ENCODE peak calls at places on chromosomes 12 and 14, in nine cellular contexts. P, A, V, B, N, D, W, S and E are unnamed samples.

GRCh38 chr14:33950320-33951182 is at the start of gene EGLN3:
- DNase-seq in P (peak), A (peak), V (peak), B (no peak), N (peak), D (peak), W (peak), S (peak), E (peak)

GRCh38 chr14:57816568-57817284 is 49.2 kb downstream of the SLC35F4 start:
- DNase-seq in P (no peak), A (peak), V (no peak), B (no peak), N (no peak), D (peak), W (peak), S (no peak), E (no peak)

GRCh38 chr14:90592655-90593054 is 195.8 kb downstream of the CALM1 start:
- DNase-seq in P (no peak), A (no peak), V (no peak), B (no peak), N (no peak), D (no peak), W (no peak), S (no peak), E (no peak)

GRCh38 chr14:23729720-23730387 is 93.7 kb downstream of the DHRS2 start:
- DNase-seq in P (peak), A (no peak), V (peak), B (no peak), N (no peak), D (peak), W (no peak), S (no peak), E (no peak)

GRCh38 chr14:81164167-81164774 is 56.5 kb downstream of the GTF2A1 start:
- DNase-seq in P (peak), A (peak), V (peak), B (peak), N (peak), D (peak), W (peak), S (peak), E (peak)

GRCh38 chr12:61301817-61302216 is 958.4 kb upstream of the USP15 start:
- DNase-seq in P (no peak), A (no peak), V (no peak), B (no peak), N (no peak), D (no peak), W (no peak), S (no peak), E (no peak)

GRCh38 chr12:15601210-15601800 is 187.9 kb downstream of the EPS8 start:
- DNase-seq in P (no peak), A (no peak), V (no peak), B (no peak), N (no peak), D (peak), W (peak), S (peak), E (no peak)

GRCh38 chr12:81699572-81699971 is 59.6 kb downstream of the PPFIA2 start:
- DNase-seq in P (no peak), A (no peak), V (no peak), B (no peak), N (no peak), D (no peak), W (no peak), S (no peak), E (no peak)

GRCh38 chr12:4506870-4507269 is 31.8 kb upstream of the RAD51AP1 start:
- DNase-seq in P (no peak), A (no peak), V (no peak), B (peak), N (peak), D (peak), W (peak), S (no peak), E (no peak)

GRCh38 chr12:96198970-96199369 is 4.8 kb downstream of the ELK3 start:
- DNase-seq in P (no peak), A (peak), V (no peak), B (no peak), N (no peak), D (peak), W (peak), S (no peak), E (no peak)

GRCh38 chr14:69986336-69986735 is 107.1 kb downstream of the SMOC1 start:
- DNase-seq in P (no peak), A (no peak), V (no peak), B (no peak), N (no peak), D (no peak), W (no peak), S (no peak), E (no peak)
- H3K4me2 ChIP-seq in P (no peak), A (no peak), V (no peak), B (no peak), N (no peak), D (no peak), W (no peak), S (no peak), E (peak)

GRCh38 chr12:16636435-16637055 is 30.6 kb upstream of the LMO3 start:
- DNase-seq in P (no peak), A (no peak), V (no peak), B (peak), N (peak), D (no peak), W (no peak), S (no peak), E (no peak)
- TF ChIP-seq EZH2phosphoT487 in P (no peak), A (no peak), V (no peak), B (no peak), N (no peak), D (no peak), W (no peak), S (no peak), E (no peak)

DNA sequence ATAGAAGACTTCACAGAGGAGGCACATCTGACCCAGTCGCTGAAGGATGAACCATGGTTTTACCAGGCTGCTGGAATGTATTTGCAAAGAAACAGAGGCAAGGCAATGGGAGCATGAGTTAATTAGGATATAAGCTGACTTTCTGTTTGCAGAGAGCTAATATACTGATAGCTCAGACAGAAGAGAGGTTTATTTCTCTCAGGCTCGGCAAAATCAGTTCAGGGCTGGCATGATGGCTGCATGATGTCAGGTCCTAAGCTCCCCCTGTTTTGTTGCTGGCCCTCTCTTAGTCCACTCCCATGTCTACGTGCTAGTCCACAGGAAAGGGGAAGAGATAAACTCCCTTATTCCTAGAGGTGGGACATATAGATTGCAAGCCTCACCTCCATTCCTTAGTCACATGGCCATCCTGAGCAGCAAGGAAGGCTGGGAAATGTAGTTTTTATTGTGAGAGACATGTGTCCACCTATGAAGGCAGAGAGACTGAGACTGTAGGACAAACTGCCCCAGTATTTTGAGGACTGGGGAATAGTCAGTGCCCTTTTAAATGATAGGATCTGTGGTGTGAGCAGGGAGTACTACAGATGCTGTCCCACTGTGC is 224.5 kb downstream of the VRK1 start:
- DNase-seq in P (peak), A (peak), V (no peak), B (no peak), N (no peak), D (no peak), W (peak), S (peak), E (no peak)
- H3K4me2 ChIP-seq in P (no peak), A (no peak), V (no peak), B (no peak), N (no peak), D (no peak), W (no peak), S (peak), E (no peak)

GRCh38 chr12:2453807-2454177 is 341.0 kb upstream of the FKBP4 start:
- DNase-seq in P (no peak), A (no peak), V (no peak), B (no peak), N (no peak), D (no peak), W (no peak), S (no peak), E (no peak)
- TF ChIP-seq EZH2phosphoT487 in P (no peak), A (no peak), V (no peak), B (no peak), N (no peak), D (no peak), W (no peak), S (no peak), E (no peak)